ENCODE peak calls at places on chromosomes 11 and 22, in four cellular contexts. C is stomach, I is tibial nerve, W is heart right ventricle. F is an unnamed sample.

GRCh38 chr11:2432171-2432621 is 12.1 kb downstream of the TRPM5 start:
- DNase-seq in C (no peak), I (no peak), W (no peak), F (no peak)

GRCh38 chr11:103170865-103171264 is 61.6 kb downstream of the DYNC2H1 start:
- DNase-seq in C (no peak), I (no peak), W (no peak), F (no peak)

GRCh38 chr11:72227316-72228228 is 3.0 kb downstream of the INPPL1 start:
- DNase-seq in C (peak), I (no peak), W (no peak), F (peak)

GRCh38 chr22:41620646-41621098 is at the start of gene DESI1:
- DNase-seq in C (no peak), I (peak), W (no peak), F (no peak)

GRCh38 chr11:68855205-68855978 is 13.7 kb upstream of the CPT1A start:
- DNase-seq in C (no peak), I (no peak), W (peak), F (no peak)

GRCh38 chr22:38607680-38608079 is 37.7 kb upstream of the DMC1 start:
- DNase-seq in C (no peak), I (no peak), W (no peak), F (no peak)

GRCh38 chr11:34787899-34788298 is 128.3 kb downstream of the APIP start:
- DNase-seq in C (no peak), I (no peak), W (no peak), F (no peak)

GRCh38 chr22:34414467-34415440 is 494.5 kb upstream of the LARGE1 start:
- DNase-seq in C (no peak), I (no peak), W (peak), F (no peak)

GRCh38 chr22:20802922-20803553 is 29.1 kb downstream of the SERPIND1 start:
- DNase-seq in C (no peak), I (no peak), W (no peak), F (no peak)

GRCh38 chr22:36660510-36660840 is 43.1 kb downstream of the CACNG2 start:
- DNase-seq in C (no peak), I (no peak), W (no peak), F (no peak)

GRCh38 chr22:40525250-40525884 is 111.2 kb downstream of the MRTFA start:
- DNase-seq in C (peak), I (no peak), W (peak), F (no peak)

GRCh38 chr11:84886344-84886743 is 740.8 kb downstream of the DLG2 start:
- DNase-seq in C (no peak), I (no peak), W (peak), F (no peak)

GRCh38 chr11:200224-201003 is 6.8 kb downstream of the BET1L start:
- DNase-seq in C (peak), I (no peak), W (no peak), F (no peak)

GRCh38 chr11:72629266-72629665 is 45.0 kb downstream of the PDE2A start:
- DNase-seq in C (no peak), I (no peak), W (peak), F (peak)

GRCh38 chr22:48138855-48139254 is 1376.4 kb downstream of the TBC1D22A start:
- DNase-seq in C (no peak), I (no peak), W (no peak), F (no peak)

GRCh38 chr11:119671561-119672015 is 57.4 kb downstream of the NECTIN1 start:
- DNase-seq in C (no peak), I (no peak), W (peak), F (peak)

GRCh38 chr11:104096900-104097299 is 60.5 kb downstream of the DDI1 start:
- DNase-seq in C (no peak), I (no peak), W (no peak), F (no peak)

GRCh38 chr11:133927690-133928627 is 28.8 kb downstream of the IGSF9B start:
- DNase-seq in C (peak), I (peak), W (peak), F (peak)

GRCh38 chr11:68146010-68146540 is 24.9 kb upstream of the CHKA start:
- DNase-seq in C (peak), I (peak), W (peak), F (no peak)

GRCh38 chr11:133951484-133952198 is 5.1 kb downstream of the IGSF9B start:
- DNase-seq in C (no peak), I (no peak), W (no peak), F (no peak)

GRCh38 chr22:31227186-31227585 is 15.1 kb downstream of the LIMK2 start:
- DNase-seq in C (no peak), I (no peak), W (no peak), F (no peak)

GRCh38 chr11:74754507-74755255 is 6.0 kb downstream of the RNF169 start:
- DNase-seq in C (no peak), I (no peak), W (no peak), F (no peak)

GRCh38 chr11:115151010-115151409 is 353.2 kb downstream of the CADM1 start:
- DNase-seq in C (no peak), I (no peak), W (no peak), F (no peak)

GRCh38 chr22:39349506-39349966 is 255 bp upstream of the SYNGR1 start:
- DNase-seq in C (peak), I (no peak), W (peak), F (peak)

GRCh38 chr11:114776956-114777355 is 98.6 kb downstream of the NXPE2 start:
- DNase-seq in C (no peak), I (no peak), W (no peak), F (no peak)

GRCh38 chr11:65777821-65778361 is 2.9 kb downstream of the AP5B1 start:
- DNase-seq in C (peak), I (no peak), W (no peak), F (no peak)

GRCh38 chr22:45970709-45971388 is 6.1 kb downstream of the WNT7B start:
- DNase-seq in C (no peak), I (no peak), W (no peak), F (no peak)

GRCh38 chr22:45972868-45973212 is 4.1 kb downstream of the WNT7B start:
- DNase-seq in C (no peak), I (no peak), W (no peak), F (no peak)

GRCh38 chr22:45972091-45972867 is 4.7 kb downstream of the WNT7B start:
- DNase-seq in C (no peak), I (no peak), W (no peak), F (no peak)

GRCh38 chr22:45969801-45970464 is 7.0 kb downstream of the WNT7B start:
- DNase-seq in C (no peak), I (no peak), W (no peak), F (no peak)

DNA sequence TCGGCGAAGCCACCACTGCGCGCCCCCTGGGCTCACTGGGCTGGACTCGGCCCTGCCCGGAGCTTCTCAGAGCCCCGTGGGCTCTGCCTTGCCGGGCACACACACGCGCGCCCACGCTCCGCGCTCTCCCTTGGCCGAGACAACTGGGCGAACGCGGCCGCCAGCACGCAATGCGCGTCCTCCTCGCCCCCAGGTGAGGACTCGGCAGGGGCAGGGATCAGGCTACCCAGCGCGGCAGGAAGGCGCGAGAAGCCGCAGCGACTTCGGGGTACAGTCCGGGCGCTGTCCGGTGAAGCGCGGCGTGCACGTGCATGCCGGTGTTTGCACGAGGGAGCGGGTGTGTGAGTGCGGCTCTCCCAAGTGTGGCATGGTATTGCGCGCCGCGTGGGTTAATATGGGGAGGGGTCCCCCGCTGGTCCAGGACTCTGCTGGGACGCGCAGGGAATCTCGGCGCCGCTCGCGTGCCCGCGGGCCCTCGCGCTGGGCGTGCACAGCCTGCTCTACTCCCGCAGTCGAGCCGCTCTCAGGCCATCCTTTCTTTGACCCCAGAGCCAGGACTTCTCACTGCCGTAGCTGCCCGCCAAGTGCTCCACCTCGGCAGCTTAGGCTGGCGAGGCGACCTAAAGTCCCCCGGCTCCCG is 5.5 kb downstream of the WNT7B start:
- DNase-seq in C (no peak), I (no peak), W (no peak), F (no peak)
- H3K27ac ChIP-seq in C (no peak), I (no peak), W (no peak), F (no peak)

DNA sequence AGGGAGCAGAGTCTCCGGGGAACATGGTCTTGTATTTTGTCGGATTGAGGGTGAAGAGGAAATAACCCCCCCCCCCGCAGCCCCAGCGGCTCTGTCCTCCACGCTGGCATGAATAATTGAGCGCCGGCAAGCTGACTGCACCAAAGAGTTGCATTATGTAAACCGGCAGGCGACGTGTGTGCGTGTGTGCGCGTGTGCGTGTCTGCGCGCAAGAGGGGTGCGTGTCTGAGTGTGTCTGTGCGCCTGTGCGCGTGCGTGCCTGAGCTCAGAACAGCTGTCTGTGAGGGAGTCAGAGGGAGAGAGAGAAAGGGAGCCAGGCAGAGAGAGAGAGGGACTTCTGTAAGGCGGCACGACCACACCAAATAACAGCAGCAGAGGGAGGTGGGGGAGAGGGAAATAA is 94.4 kb downstream of the SCN3B start:
- DNase-seq in C (peak), I (no peak), W (peak), F (peak)
- H3K27ac ChIP-seq in C (no peak), I (peak), W (no peak), F (peak)

GRCh38 chr11:10351435-10351767 is 46.5 kb downstream of the ADM start:
- DNase-seq in C (peak), I (no peak), W (no peak), F (no peak)
- H3K27ac ChIP-seq in C (peak), I (no peak), W (peak), F (no peak)

GRCh38 chr11:36009469-36009868 is 65.6 kb downstream of the LDLRAD3 start:
- DNase-seq in C (no peak), I (no peak), W (no peak), F (no peak)

GRCh38 chr11:36008576-36008975 is 64.7 kb downstream of the LDLRAD3 start:
- DNase-seq in C (no peak), I (no peak), W (no peak), F (no peak)

GRCh38 chr11:36012410-36012809 is 68.5 kb downstream of the LDLRAD3 start:
- DNase-seq in C (no peak), I (no peak), W (no peak), F (no peak)

GRCh38 chr11:36011574-36011973 is 67.7 kb downstream of the LDLRAD3 start:
- DNase-seq in C (no peak), I (no peak), W (no peak), F (no peak)

DNA sequence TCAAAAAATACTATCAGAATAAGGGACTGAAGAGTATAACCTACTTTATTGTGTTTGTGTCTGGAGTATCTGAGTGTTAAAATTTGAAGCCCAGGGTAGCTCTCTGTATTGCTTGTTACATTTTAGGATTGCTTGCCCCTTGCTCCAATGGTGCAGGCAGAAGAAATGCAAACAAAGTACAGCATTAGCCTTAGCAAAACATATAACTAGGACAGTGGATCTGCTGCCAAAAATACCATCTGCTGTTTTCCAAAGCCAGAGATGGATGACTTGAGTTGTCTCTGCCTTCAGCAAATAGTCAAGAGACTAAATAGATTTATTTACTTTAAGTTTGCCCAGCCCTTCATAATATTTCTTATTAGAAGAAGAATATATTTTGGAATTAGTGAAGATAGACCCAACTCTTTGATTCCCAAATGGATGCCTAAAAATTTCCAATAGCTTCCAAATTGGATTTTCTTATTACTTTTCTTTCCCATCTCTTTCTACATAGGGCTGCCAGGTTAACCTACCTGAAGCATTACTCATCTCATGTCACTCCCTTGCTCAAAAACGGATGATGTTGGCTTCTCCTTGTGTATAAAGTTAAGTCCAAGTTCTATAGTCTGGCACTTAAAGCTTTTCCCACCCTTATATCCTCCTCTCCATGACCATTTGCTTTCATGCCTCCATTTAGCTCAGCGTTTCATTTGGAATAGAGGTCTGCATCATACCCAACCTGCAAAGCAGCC is 66.3 kb downstream of the LDLRAD3 start:
- DNase-seq in C (no peak), I (no peak), W (no peak), F (no peak)
- H3K27ac ChIP-seq in C (no peak), I (peak), W (no peak), F (peak)

DNA sequence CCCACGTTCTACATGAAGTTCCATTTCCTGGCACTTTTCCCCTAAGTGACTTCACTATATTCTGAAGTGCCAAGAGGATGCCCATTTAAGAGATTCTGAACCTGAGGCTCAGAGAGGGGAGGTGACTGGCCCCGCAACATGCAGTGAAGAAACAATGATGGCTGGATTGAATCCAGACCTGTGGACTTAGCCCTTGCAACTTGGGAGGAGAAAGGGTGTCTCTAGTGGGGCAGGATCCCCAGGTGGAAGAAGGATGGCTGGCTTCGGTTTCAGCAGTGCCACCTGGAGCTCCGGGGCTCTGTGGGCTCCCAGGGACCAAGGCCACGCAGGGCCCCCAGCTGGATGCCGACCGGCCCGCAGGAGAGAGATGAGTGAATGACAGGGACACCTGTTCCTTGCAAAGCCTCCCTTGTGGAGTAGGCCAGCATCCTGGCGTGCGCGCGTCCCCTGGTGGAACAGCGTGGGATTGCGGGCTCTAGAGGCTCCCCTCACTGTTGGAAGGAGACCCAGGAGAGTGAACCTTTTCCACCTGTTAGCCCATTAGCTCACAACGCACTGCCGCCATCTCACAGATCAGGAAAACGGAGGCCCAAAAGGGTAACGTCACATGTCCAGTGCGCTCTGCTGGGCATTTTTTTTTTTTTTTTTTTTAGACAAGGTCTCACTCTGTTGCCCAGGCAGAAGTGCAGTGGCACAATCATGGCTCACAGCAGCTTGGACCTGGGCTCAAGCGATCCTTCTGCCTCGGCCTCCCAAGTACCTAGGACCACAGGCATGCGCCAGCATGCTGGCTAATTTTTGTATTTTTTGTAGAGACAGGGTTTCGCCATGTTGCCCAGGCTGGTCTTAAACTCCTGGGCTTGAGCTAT is 104.7 kb downstream of the KIAA1671 start:
- DNase-seq in C (peak), I (peak), W (peak), F (no peak)
- H3K27ac ChIP-seq in C (no peak), I (no peak), W (no peak), F (no peak)

DNA sequence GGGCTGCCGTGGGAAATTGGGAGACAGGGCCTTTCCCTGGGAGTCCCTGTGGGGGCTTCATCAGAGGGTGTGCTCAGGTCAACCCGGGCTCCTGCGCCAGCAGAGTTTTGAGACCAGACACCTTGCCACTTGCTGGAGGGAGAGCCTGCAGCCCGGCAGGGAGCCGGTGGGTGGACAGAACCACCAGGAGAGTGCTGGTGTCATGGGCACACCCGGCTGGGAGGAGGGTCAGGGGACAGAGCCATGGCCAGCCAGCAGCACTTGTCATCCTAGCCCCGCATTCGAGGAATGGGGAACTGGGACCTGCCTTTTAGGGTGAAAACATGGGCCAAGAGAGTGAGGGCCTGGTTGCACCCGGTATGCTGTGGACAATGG is 209.3 kb downstream of the TBC1D22A start:
- DNase-seq in C (no peak), I (no peak), W (no peak), F (no peak)
- H3K27ac ChIP-seq in C (peak), I (peak), W (no peak), F (peak)

DNA sequence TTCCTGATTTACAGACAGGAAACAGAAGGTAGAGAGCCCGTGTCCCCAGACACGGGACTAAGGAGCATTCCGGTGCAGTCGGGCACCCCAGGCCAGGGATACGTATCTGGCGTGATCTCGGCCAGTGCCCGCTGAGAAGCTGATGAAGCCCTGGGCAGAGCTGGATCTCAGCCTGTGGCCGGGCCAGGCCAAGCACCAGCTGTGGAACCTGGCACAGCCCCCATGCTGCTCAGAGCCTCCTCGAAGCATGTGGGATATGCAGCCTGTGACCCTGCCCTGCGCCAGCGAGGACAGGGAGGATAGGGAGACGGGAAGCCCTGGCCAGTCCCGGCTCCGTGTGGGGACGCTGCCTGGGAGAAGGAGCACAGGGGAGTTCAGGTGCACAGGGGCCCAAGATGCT is 10.2 kb downstream of the PRR5 start:
- DNase-seq in C (no peak), I (no peak), W (no peak), F (no peak)
- H3K27ac ChIP-seq in C (no peak), I (no peak), W (no peak), F (no peak)

GRCh38 chr11:92888701-92889100 is 80.8 kb upstream of the MTNR1B start:
- DNase-seq in C (no peak), I (no peak), W (no peak), F (no peak)

GRCh38 chr11:92894197-92894596 is 75.3 kb upstream of the MTNR1B start:
- DNase-seq in C (no peak), I (no peak), W (no peak), F (no peak)

GRCh38 chr11:92892769-92893168 is 76.7 kb upstream of the MTNR1B start:
- DNase-seq in C (no peak), I (no peak), W (no peak), F (no peak)

GRCh38 chr11:92893276-92893675 is 76.2 kb upstream of the MTNR1B start:
- DNase-seq in C (no peak), I (no peak), W (no peak), F (no peak)

DNA sequence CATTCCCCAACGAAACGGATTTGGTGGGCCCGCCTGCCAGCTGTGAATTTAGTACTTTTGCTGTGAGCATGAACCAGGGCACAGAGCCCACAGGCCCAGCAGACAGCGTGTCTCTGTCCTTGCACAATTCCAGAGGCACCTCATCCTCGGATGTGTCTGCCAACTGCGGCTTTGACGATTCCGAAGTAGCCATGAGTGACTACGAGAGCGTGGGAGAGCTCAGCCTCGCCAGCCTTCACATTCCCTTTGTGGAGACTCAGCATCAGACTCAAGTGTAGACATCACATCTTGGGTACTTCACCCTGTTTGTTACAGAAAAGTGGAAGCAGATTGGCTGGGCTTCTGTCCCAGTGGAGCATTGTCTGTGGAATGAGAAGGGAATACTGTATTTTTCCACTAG is 78.6 kb upstream of the MTNR1B start:
- DNase-seq in C (no peak), I (no peak), W (no peak), F (no peak)
- H3K27ac ChIP-seq in C (no peak), I (no peak), W (no peak), F (no peak)

DNA sequence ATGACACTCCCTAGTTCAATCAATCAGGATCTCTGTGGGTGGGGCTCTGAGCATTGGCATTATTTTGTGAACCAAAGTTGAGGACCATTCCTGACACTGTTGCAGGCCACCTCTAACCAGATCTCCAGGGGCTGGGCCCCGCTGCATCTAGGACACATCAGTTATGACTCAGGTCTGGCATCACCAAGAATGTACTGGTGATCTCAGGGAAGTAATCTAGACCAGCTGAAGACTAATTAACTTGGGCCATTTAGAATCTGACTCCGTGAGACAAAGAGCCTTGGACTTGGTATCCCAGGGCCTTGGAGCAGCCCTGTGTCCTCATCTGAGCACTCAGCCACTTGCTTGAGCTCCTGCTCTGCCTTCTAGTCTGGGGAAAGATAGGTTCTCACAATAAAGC is 200.6 kb downstream of the KIRREL3 start:
- DNase-seq in C (no peak), I (no peak), W (no peak), F (no peak)
- H3K27ac ChIP-seq in C (no peak), I (no peak), W (no peak), F (no peak)